ENCODE peak calls at places on chromosomes 2 and 18, in four cellular contexts. K is renal cortical epithelial cell, B is NCI-H82, R is heart left ventricle. N is an unnamed sample.

GRCh38 chr18:74945774-74946545 is 263.0 kb downstream of the PTGR3 start:
- DNase-seq in K (no peak), B (no peak), R (no peak), N (no peak)

GRCh38 chr2:56313541-56313940 is 129.8 kb downstream of the CCDC85A start:
- DNase-seq in K (peak), B (no peak), R (no peak), N (no peak)

GRCh38 chr2:69943000-69943840 is 18.2 kb downstream of the ASPRV1 start:
- DNase-seq in R (no peak), K (no peak), B (no peak), N (no peak)

GRCh38 chr2:118185210-118186109 is 97.2 kb downstream of the INSIG2 start:
- DNase-seq in K (peak), B (peak), R (peak), N (peak)

GRCh38 chr2:217875138-217875537 is 127.7 kb downstream of the TNS1 start:
- DNase-seq in R (no peak), K (no peak), B (no peak), N (no peak)

GRCh38 chr2:1887915-1888314 is 143.6 kb upstream of the PXDN start:
- DNase-seq in R (no peak), B (peak), K (peak), N (peak)

GRCh38 chr2:181036848-181037603 is 56.6 kb downstream of the UBE2E3 start:
- DNase-seq in R (no peak), B (no peak), K (peak), N (no peak)

GRCh38 chr18:35938158-35938557 is 34.3 kb upstream of the RMP24 start:
- DNase-seq in B (no peak), K (peak), R (no peak), N (no peak)

GRCh38 chr2:85810376-85811172 is 56.8 kb downstream of the ATOH8 start:
- DNase-seq in K (no peak), B (peak), R (no peak), N (no peak)

GRCh38 chr2:153299809-153300208 is 178.8 kb downstream of the RPRM start:
- DNase-seq in R (no peak), K (no peak), B (no peak), N (peak)

GRCh38 chr2:96152301-96153165 is 7.3 kb upstream of the DUSP2 start:
- DNase-seq in R (no peak), K (no peak), B (peak), N (peak)

GRCh38 chr2:99256677-99257076 is 1.2 kb upstream of the LYG2 start:
- DNase-seq in R (no peak), B (no peak), K (peak), N (no peak)

GRCh38 chr18:68418226-68418868 is 296.6 kb downstream of the TMX3 start:
- DNase-seq in B (no peak), K (no peak), R (no peak), N (no peak)

GRCh38 chr2:61549546-61549945 is 11.4 kb upstream of the XPO1 start:
- DNase-seq in K (no peak), B (peak), R (no peak), N (peak)

GRCh38 chr18:52452427-52452826 is 112.4 kb downstream of the DCC start:
- DNase-seq in R (no peak), B (no peak), K (no peak), N (no peak)

GRCh38 chr2:214989187-214989586 is 149.2 kb downstream of the ABCA12 start:
- DNase-seq in B (no peak), R (no peak), K (peak), N (no peak)

GRCh38 chr2:65299246-65299645 is 71.6 kb downstream of the ACTR2 start:
- DNase-seq in R (no peak), B (no peak), K (peak), N (no peak)

GRCh38 chr2:101089419-101089818 is 61.8 kb downstream of the TBC1D8 start:
- DNase-seq in R (no peak), B (no peak), K (peak), N (no peak)

GRCh38 chr2:173161040-173161439 is 85.4 kb downstream of the MAP3K20 start:
- DNase-seq in K (peak), R (no peak), B (no peak), N (no peak)

GRCh38 chr2:19753818-19754217 is 148.0 kb downstream of the TTC32 start:
- DNase-seq in K (no peak), B (no peak), R (no peak), N (peak)

GRCh38 chr2:63631501-63631900 is 42.7 kb downstream of the MDH1 start:
- DNase-seq in B (peak), K (no peak), R (no peak), N (no peak)

GRCh38 chr18:36035253-36035652 is 32.1 kb downstream of the RPRD1A start:
- DNase-seq in K (no peak), B (peak), R (no peak), N (no peak)